ENCODE peak calls at places on chromosomes 6 and 20, in eight cellular contexts. Q is HAP-1, M is mucosa of descending colon, D is left lung, O is mammary epithelial cell, Z is heart right ventricle, H is SK-N-SH, P is GM23338. Y is an unnamed sample.

GRCh38 chr6:163935158-163935762 is 520.7 kb downstream of the QKI start:
- DNase-seq in D (no peak), Z (no peak), O (no peak), P (no peak), H (no peak), Q (no peak), M (no peak), Y (no peak)

GRCh38 chr6:34513628-34514027 is 42.5 kb downstream of the SPDEF start:
- DNase-seq in D (no peak), O (no peak), Q (peak; percentile 47), P (no peak), Z (no peak), H (no peak), M (no peak), Y (no peak)

GRCh38 chr6:44297063-44298038 is 15.8 kb downstream of the AARS2 start:
- DNase-seq in D (no peak), P (peak; percentile 82), Q (peak; percentile 54), M (no peak), O (peak; percentile 21), Z (no peak), H (peak; percentile 89), Y (no peak)

GRCh38 chr20:9392892-9393857 is 121.2 kb upstream of the LAMP5 start:
- DNase-seq in Z (peak; percentile 62), M (peak; percentile 50), P (peak; percentile 91), D (peak; percentile 72), H (peak; percentile 77), O (peak; percentile 40), Q (peak; percentile 80), Y (peak; percentile 61)

GRCh38 chr20:34701405-34702085 is 2.6 kb upstream of the TP53INP2 start:
- DNase-seq in H (no peak), Q (no peak), Z (no peak), M (no peak), O (no peak), P (no peak), D (no peak), Y (no peak)

GRCh38 chr6:169904051-169904922 is 152.9 kb downstream of the ERMARD start:
- DNase-seq in H (no peak), M (no peak), D (no peak), Q (no peak), P (no peak), Z (no peak), O (no peak), Y (peak; percentile 66)

GRCh38 chr6:79864421-79864820 is 82.9 kb downstream of the ELOVL4 start:
- DNase-seq in Z (no peak), Q (no peak), D (no peak), H (no peak), M (no peak), P (no peak), O (no peak), Y (no peak)

GRCh38 chr20:34017610-34018009 is 23.9 kb downstream of the RALY start:
- DNase-seq in H (no peak), D (no peak), P (no peak), O (peak; percentile 96), Q (no peak), Z (no peak), M (no peak), Y (no peak)

GRCh38 chr6:18431581-18431980 is 44.4 kb downstream of the RNF144B start:
- DNase-seq in O (peak; percentile 29), D (no peak), H (no peak), Z (no peak), P (no peak), M (no peak), Q (no peak), Y (no peak)

GRCh38 chr20:63522091-63522868 is 1.7 kb downstream of the PPDPF start:
- DNase-seq in Q (no peak), Z (no peak), P (no peak), H (peak; percentile 22), M (peak; percentile 53), D (peak; percentile 33), O (no peak), Y (peak; percentile 48)

GRCh38 chr6:28542440-28543293 is 17.0 kb downstream of the GPX5 start:
- DNase-seq in D (peak; percentile 44), M (peak; percentile 51), H (peak; percentile 72), Q (peak; percentile 85), O (peak; percentile 95), Z (no peak), P (peak; percentile 98), Y (peak; percentile 48)

DNA sequence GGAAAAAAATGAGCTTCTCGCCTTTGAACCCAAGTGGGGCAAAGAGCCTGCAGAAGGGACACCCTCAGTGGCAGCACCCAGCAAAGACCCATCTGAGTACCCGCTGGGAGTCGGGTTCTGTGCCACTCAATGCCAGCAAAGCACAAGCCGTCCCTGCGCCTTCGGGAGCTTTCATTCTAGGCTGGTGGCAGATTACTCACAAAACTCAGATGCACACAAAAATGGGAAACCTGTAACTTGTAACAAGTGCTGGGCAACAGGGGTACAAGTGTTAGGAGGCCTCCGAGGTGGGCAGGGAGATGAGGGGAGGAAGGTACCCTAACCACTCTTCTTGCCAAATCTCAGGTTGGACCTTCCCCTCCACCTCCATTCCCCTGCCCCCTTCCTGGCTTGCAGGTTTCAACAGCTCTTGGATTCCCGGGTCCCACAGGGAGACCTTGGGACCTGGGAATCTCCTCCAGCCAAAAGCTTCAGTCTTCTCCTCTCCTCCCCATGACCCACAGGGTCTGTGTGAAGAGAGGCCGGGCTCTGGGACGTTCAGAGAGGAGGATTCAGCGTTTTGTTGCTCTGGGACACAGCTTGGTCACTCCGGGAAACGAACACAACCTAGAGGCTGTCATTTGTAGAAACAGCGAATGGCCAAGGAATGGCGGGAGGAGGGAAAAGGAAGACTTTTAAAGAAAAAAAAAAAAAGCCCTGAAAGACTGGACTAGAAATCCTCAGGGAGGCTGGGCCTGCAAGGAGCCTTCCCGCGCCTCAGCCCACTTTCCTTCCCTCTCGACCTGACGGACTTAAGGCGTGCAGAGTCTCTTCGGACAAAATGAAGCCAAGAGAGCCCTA is 1.2 kb upstream of the PARD6B start:
- DNase-seq in D (no peak), Q (no peak), O (no peak), P (peak; percentile 61), Z (no peak), H (peak; percentile 28), M (no peak), Y (peak; percentile 45)
- H3K4me1 ChIP-seq in D (peaks cover 43% of the 10 kb centered on the region), Q (peaks cover 8% of the 10 kb centered on the region), O (peaks cover 53% of the 10 kb centered on the region), P (peaks cover 37% of the 10 kb centered on the region), Z (peaks cover 1% of the 10 kb centered on the region), H (peaks cover 10% of the 10 kb centered on the region), M (peaks cover 11% of the 10 kb centered on the region), Y (peaks cover 45% of the 10 kb centered on the region)

DNA sequence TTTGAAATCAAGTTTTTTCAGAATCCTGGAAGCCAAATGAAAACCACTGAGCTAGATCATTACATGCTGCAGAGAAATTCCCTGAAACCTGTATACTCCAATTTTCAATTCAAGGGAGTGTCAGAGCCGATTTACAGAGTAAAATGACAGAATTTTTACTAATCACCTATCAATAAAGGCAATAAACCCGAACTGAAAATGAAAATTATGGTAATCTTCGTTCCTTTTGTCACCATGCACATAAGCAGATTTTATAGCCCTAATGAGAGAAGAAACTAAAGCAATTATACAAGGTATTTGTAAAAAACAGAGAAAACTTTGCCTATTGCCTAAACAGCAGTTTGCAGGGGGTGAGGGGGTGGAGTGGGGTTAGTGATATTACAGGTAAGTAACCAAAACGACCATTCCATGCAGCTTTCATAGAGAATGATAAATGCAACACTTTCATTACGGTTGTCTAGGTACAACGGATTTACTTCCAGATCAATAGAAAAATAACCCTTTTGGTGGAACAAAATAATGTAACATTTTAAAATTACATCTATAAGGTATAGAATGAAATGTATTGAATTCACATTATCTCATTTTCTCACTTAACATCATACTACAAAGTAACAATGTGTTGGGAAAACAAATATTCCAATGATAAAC is 115.2 kb upstream of the BEND6 start:
- DNase-seq in Q (no peak), D (no peak), Z (no peak), O (no peak), M (no peak), P (no peak), H (no peak), Y (no peak)
- H3K4me1 ChIP-seq in Q (peaks cover 31% of the 10 kb centered on the region), D (peaks cover 14% of the 10 kb centered on the region), Z (no peaks in the 10 kb centered on the region), O (peaks cover 20% of the 10 kb centered on the region), M (no peaks in the 10 kb centered on the region), P (peaks cover 57% of the 10 kb centered on the region), H (peaks cover 17% of the 10 kb centered on the region), Y (peaks cover 14% of the 10 kb centered on the region)

GRCh38 chr20:47257771-47258170 is 98.7 kb downstream of the ZMYND8 start:
- DNase-seq in D (no peak), O (no peak), Z (no peak), M (no peak), H (no peak), Q (no peak), P (no peak), Y (no peak)
- H3K4me1 ChIP-seq in D (peaks cover 16% of the 10 kb centered on the region), O (peaks cover 18% of the 10 kb centered on the region), Z (peaks cover 16% of the 10 kb centered on the region), M (peaks cover 9% of the 10 kb centered on the region), H (peaks cover 12% of the 10 kb centered on the region), Q (no peaks in the 10 kb centered on the region), P (no peaks in the 10 kb centered on the region), Y (peaks cover 22% of the 10 kb centered on the region)

GRCh38 chr20:23212011-23212410 is 125.9 kb upstream of the CD93 start:
- DNase-seq in P (no peak), O (no peak), D (no peak), Q (no peak), M (no peak), H (no peak), Z (no peak), Y (no peak)
- H3K4me1 ChIP-seq in P (no peaks in the 10 kb centered on the region), O (no peaks in the 10 kb centered on the region), D (peaks cover 6% of the 10 kb centered on the region), Q (no peaks in the 10 kb centered on the region), M (no peaks in the 10 kb centered on the region), H (no peaks in the 10 kb centered on the region), Z (no peaks in the 10 kb centered on the region), Y (no peaks in the 10 kb centered on the region)

GRCh38 chr6:150697515-150697914 is 97.8 kb downstream of the PLEKHG1 start:
- DNase-seq in O (no peak), P (no peak), D (no peak), H (no peak), Q (no peak), M (no peak), Z (no peak), Y (peak; percentile 77)
- H3K4me1 ChIP-seq in O (peaks cover under 1% of the 10 kb centered on the region), P (no peaks in the 10 kb centered on the region), D (no peaks in the 10 kb centered on the region), H (no peaks in the 10 kb centered on the region), Q (peaks cover 17% of the 10 kb centered on the region), M (no peaks in the 10 kb centered on the region), Z (no peaks in the 10 kb centered on the region), Y (peaks cover 5% of the 10 kb centered on the region)

GRCh38 chr6:119608994-119609393 is 259.4 kb upstream of the MAN1A1 start:
- DNase-seq in O (no peak), M (no peak), H (no peak), P (peak; percentile 51), D (no peak), Z (no peak), Q (no peak), Y (no peak)
- H3K4me1 ChIP-seq in O (peaks cover 11% of the 10 kb centered on the region), M (no peaks in the 10 kb centered on the region), H (no peaks in the 10 kb centered on the region), P (no peaks in the 10 kb centered on the region), D (no peaks in the 10 kb centered on the region), Z (no peaks in the 10 kb centered on the region), Q (peaks cover 4% of the 10 kb centered on the region), Y (no peaks in the 10 kb centered on the region)

DNA sequence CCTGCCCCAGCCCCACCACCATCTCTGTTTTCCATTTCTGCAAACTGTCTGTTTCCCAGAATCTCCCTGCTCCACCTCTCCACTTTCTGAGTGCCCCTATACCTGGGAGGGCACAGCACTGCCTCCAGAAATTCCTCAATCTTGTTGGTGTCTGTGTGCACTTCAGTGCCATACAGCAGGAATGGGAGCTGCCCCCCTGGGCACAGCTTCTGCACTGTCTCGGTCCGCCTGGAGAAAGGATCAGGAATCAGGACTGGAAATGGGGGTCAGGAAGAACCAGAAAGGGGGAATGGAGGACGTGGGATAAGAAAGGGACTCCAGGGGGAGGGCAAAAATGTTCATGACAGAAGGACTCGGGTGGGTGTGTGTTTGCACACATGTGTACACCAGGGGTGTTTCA is 2.6 kb downstream of the CLIC1 start:
- DNase-seq in O (no peak), P (no peak), Q (no peak), Z (no peak), D (no peak), H (no peak), M (no peak), Y (no peak)
- H3K4me1 ChIP-seq in O (peaks cover 43% of the 10 kb centered on the region), P (peaks cover 42% of the 10 kb centered on the region), Q (peaks cover 34% of the 10 kb centered on the region), Z (peaks cover 9% of the 10 kb centered on the region), D (peaks cover 75% of the 10 kb centered on the region), H (peaks cover 25% of the 10 kb centered on the region), M (peaks cover 30% of the 10 kb centered on the region), Y (no peaks in the 10 kb centered on the region)